ENCODE peak calls at places on chromosome 22, in four cellular contexts. One of them, this sample, is unnamed.
A peak's percentile ranks its signal among the peaks of the same experiment; 100 is the strongest.

GRCh38 chr22:22093743-22094142 is 111.2 kb upstream of the TOP3B start:
- DNase-seq in NAMALWA: no peak
- DNase-seq in T-helper 1 cell: no peak
- DNase-seq in activated naive CD4-positive, alpha-beta T cell: no peak
- DNase-seq in this sample: no peak

GRCh38 chr22:29275167-29275566 is 7.1 kb downstream of the EWSR1 start:
- DNase-seq in NAMALWA: no peak
- DNase-seq in activated naive CD4-positive, alpha-beta T cell: no peak
- DNase-seq in T-helper 1 cell: no peak
- DNase-seq in this sample: no peak

GRCh38 chr22:37098976-37099577 is 10.4 kb downstream of the TMPRSS6 start:
- DNase-seq in NAMALWA: peak; percentile 26
- DNase-seq in T-helper 1 cell: no peak
- DNase-seq in activated naive CD4-positive, alpha-beta T cell: no peak
- DNase-seq in this sample: no peak

GRCh38 chr22:47167056-47167455 is 404.6 kb downstream of the TBC1D22A start:
- DNase-seq in T-helper 1 cell: no peak
- DNase-seq in activated naive CD4-positive, alpha-beta T cell: no peak
- DNase-seq in NAMALWA: no peak
- DNase-seq in this sample: no peak

GRCh38 chr22:17159504-17159951 is 451 bp upstream of the HDHD5 start:
- DNase-seq in activated naive CD4-positive, alpha-beta T cell: peak; percentile 27
- DNase-seq in T-helper 1 cell: no peak
- DNase-seq in NAMALWA: no peak
- DNase-seq in this sample: no peak

GRCh38 chr22:44261164-44261860 is 51.4 kb downstream of the SHISAL1 start:
- DNase-seq in T-helper 1 cell: no peak
- DNase-seq in activated naive CD4-positive, alpha-beta T cell: no peak
- DNase-seq in NAMALWA: no peak
- DNase-seq in this sample: no peak

GRCh38 chr22:50583294-50583865 is 731 bp upstream of the CHKB start:
- DNase-seq in activated naive CD4-positive, alpha-beta T cell: no peak
- DNase-seq in T-helper 1 cell: no peak
- DNase-seq in NAMALWA: no peak
- DNase-seq in this sample: no peak

GRCh38 chr22:33848251-33848650 is 72.0 kb downstream of the LARGE1 start:
- DNase-seq in T-helper 1 cell: no peak
- DNase-seq in NAMALWA: no peak
- DNase-seq in activated naive CD4-positive, alpha-beta T cell: no peak
- DNase-seq in this sample: no peak

GRCh38 chr22:40434101-40434500 is 63.7 kb downstream of the SGSM3 start:
- DNase-seq in T-helper 1 cell: no peak
- DNase-seq in NAMALWA: no peak
- DNase-seq in activated naive CD4-positive, alpha-beta T cell: no peak
- DNase-seq in this sample: no peak

GRCh38 chr22:40213478-40213877 is 35.8 kb downstream of the TNRC6B start:
- DNase-seq in T-helper 1 cell: no peak
- DNase-seq in NAMALWA: peak; percentile 20
- DNase-seq in activated naive CD4-positive, alpha-beta T cell: no peak
- DNase-seq in this sample: peak; percentile 30

GRCh38 chr22:19879248-19879575 is 24.5 kb upstream of the GNB1L start:
- DNase-seq in activated naive CD4-positive, alpha-beta T cell: no peak
- DNase-seq in NAMALWA: no peak
- DNase-seq in T-helper 1 cell: no peak
- DNase-seq in this sample: no peak

GRCh38 chr22:19967850-19968449 is 26.3 kb upstream of the TXNRD2 start:
- DNase-seq in NAMALWA: no peak
- DNase-seq in activated naive CD4-positive, alpha-beta T cell: no peak
- DNase-seq in T-helper 1 cell: no peak
- DNase-seq in this sample: no peak

GRCh38 chr22:34604312-34604711 is 461.6 kb upstream of the ISX start:
- DNase-seq in T-helper 1 cell: no peak
- DNase-seq in NAMALWA: no peak
- DNase-seq in activated naive CD4-positive, alpha-beta T cell: no peak
- DNase-seq in this sample: no peak

GRCh38 chr22:42080287-42080686 is 787 bp downstream of the SMDT1 start:
- DNase-seq in T-helper 1 cell: no peak
- DNase-seq in NAMALWA: no peak
- DNase-seq in activated naive CD4-positive, alpha-beta T cell: no peak
- DNase-seq in this sample: no peak

GRCh38 chr22:26975865-26976264 is 318.5 kb downstream of the MIAT start:
- DNase-seq in NAMALWA: no peak
- DNase-seq in activated naive CD4-positive, alpha-beta T cell: no peak
- DNase-seq in T-helper 1 cell: no peak
- DNase-seq in this sample: no peak

This sample was measured in KBM-7.